ENCODE peak calls at places on chromosomes 2 and 18, in nine cellular contexts. One of them, this sample, is unnamed.
A peak's percentile ranks its signal among the peaks of the same experiment; 100 is the strongest.

GRCh38 chr2:59732861-59733603 is 820.4 kb downstream of the BCL11A start:
- DNase-seq in COR-L47: no peak
- DNase-seq in NCI-H69: no peak
- DNase-seq in psoas muscle: peak; percentile 47
- DNase-seq in activated naive CD8-positive, alpha-beta T cell treated with anti-CD3 and anti-CD28 coated beads, Interleukin-2, amount 50 U/mL, for 24 hours: no peak
- DNase-seq in GM04503: no peak
- DNase-seq in pulmonary artery endothelial cell: no peak
- DNase-seq in glomerular endothelial cell: no peak
- DNase-seq in head of caudate nucleus: no peak
- DNase-seq in this sample: no peak

GRCh38 chr2:44163782-44164181 is 4.9 kb upstream of the PPM1B start:
- DNase-seq in COR-L47: no peak
- DNase-seq in NCI-H69: no peak
- DNase-seq in psoas muscle: no peak
- DNase-seq in activated naive CD8-positive, alpha-beta T cell treated with anti-CD3 and anti-CD28 coated beads, Interleukin-2, amount 50 U/mL, for 24 hours: no peak
- DNase-seq in GM04503: no peak
- DNase-seq in pulmonary artery endothelial cell: no peak
- DNase-seq in glomerular endothelial cell: no peak
- DNase-seq in head of caudate nucleus: no peak
- DNase-seq in this sample: no peak

GRCh38 chr18:22681912-22682311 is 251.2 kb upstream of the RBBP8 start:
- DNase-seq in COR-L47: no peak
- DNase-seq in NCI-H69: no peak
- DNase-seq in psoas muscle: no peak
- DNase-seq in activated naive CD8-positive, alpha-beta T cell treated with anti-CD3 and anti-CD28 coated beads, Interleukin-2, amount 50 U/mL, for 24 hours: no peak
- DNase-seq in GM04503: no peak
- DNase-seq in pulmonary artery endothelial cell: no peak
- DNase-seq in glomerular endothelial cell: no peak
- DNase-seq in head of caudate nucleus: no peak
- DNase-seq in this sample: no peak

GRCh38 chr18:52370841-52371240 is 30.8 kb downstream of the DCC start:
- DNase-seq in COR-L47: no peak
- DNase-seq in NCI-H69: no peak
- DNase-seq in psoas muscle: no peak
- DNase-seq in activated naive CD8-positive, alpha-beta T cell treated with anti-CD3 and anti-CD28 coated beads, Interleukin-2, amount 50 U/mL, for 24 hours: no peak
- DNase-seq in GM04503: no peak
- DNase-seq in pulmonary artery endothelial cell: no peak
- DNase-seq in glomerular endothelial cell: no peak
- DNase-seq in head of caudate nucleus: no peak
- DNase-seq in this sample: no peak

GRCh38 chr2:170022692-170023091 is 155.3 kb upstream of the MYO3B start:
- DNase-seq in COR-L47: peak; percentile 45
- DNase-seq in NCI-H69: peak; percentile 86
- DNase-seq in psoas muscle: no peak
- DNase-seq in activated naive CD8-positive, alpha-beta T cell treated with anti-CD3 and anti-CD28 coated beads, Interleukin-2, amount 50 U/mL, for 24 hours: no peak
- DNase-seq in GM04503: peak; percentile 73
- DNase-seq in pulmonary artery endothelial cell: no peak
- DNase-seq in glomerular endothelial cell: no peak
- DNase-seq in head of caudate nucleus: no peak
- DNase-seq in this sample: peak; percentile 51

GRCh38 chr2:217826505-217826904 is 176.3 kb downstream of the TNS1 start:
- DNase-seq in COR-L47: no peak
- DNase-seq in NCI-H69: no peak
- DNase-seq in psoas muscle: peak; percentile 92
- DNase-seq in activated naive CD8-positive, alpha-beta T cell treated with anti-CD3 and anti-CD28 coated beads, Interleukin-2, amount 50 U/mL, for 24 hours: no peak
- DNase-seq in GM04503: no peak
- DNase-seq in pulmonary artery endothelial cell: no peak
- DNase-seq in glomerular endothelial cell: no peak
- DNase-seq in head of caudate nucleus: no peak
- DNase-seq in this sample: no peak

GRCh38 chr2:14773696-14774095 is 141.2 kb downstream of the LRATD1 start:
- DNase-seq in COR-L47: no peak
- DNase-seq in NCI-H69: no peak
- DNase-seq in psoas muscle: no peak
- DNase-seq in activated naive CD8-positive, alpha-beta T cell treated with anti-CD3 and anti-CD28 coated beads, Interleukin-2, amount 50 U/mL, for 24 hours: no peak
- DNase-seq in GM04503: no peak
- DNase-seq in pulmonary artery endothelial cell: no peak
- DNase-seq in glomerular endothelial cell: no peak
- DNase-seq in head of caudate nucleus: no peak
- DNase-seq in this sample: no peak

GRCh38 chr18:55455938-55456337 is 132.1 kb downstream of the TCF4 start:
- DNase-seq in COR-L47: no peak
- DNase-seq in NCI-H69: peak; percentile 77
- DNase-seq in psoas muscle: no peak
- DNase-seq in activated naive CD8-positive, alpha-beta T cell treated with anti-CD3 and anti-CD28 coated beads, Interleukin-2, amount 50 U/mL, for 24 hours: no peak
- DNase-seq in GM04503: no peak
- DNase-seq in pulmonary artery endothelial cell: no peak
- DNase-seq in glomerular endothelial cell: no peak
- DNase-seq in head of caudate nucleus: no peak
- DNase-seq in this sample: no peak

GRCh38 chr18:48715651-48716354 is 177.0 kb downstream of the CTIF start:
- DNase-seq in COR-L47: no peak
- DNase-seq in NCI-H69: no peak
- DNase-seq in psoas muscle: peak; percentile 58
- DNase-seq in activated naive CD8-positive, alpha-beta T cell treated with anti-CD3 and anti-CD28 coated beads, Interleukin-2, amount 50 U/mL, for 24 hours: no peak
- DNase-seq in GM04503: no peak
- DNase-seq in pulmonary artery endothelial cell: no peak
- DNase-seq in glomerular endothelial cell: no peak
- DNase-seq in head of caudate nucleus: peak; percentile 25
- DNase-seq in this sample: no peak

GRCh38 chr18:41873730-41874129 is 81.3 kb upstream of the PIK3C3 start:
- DNase-seq in COR-L47: no peak
- DNase-seq in NCI-H69: no peak
- DNase-seq in psoas muscle: no peak
- DNase-seq in activated naive CD8-positive, alpha-beta T cell treated with anti-CD3 and anti-CD28 coated beads, Interleukin-2, amount 50 U/mL, for 24 hours: no peak
- DNase-seq in GM04503: no peak
- DNase-seq in pulmonary artery endothelial cell: no peak
- DNase-seq in glomerular endothelial cell: no peak
- DNase-seq in head of caudate nucleus: no peak
- DNase-seq in this sample: no peak

GRCh38 chr2:217816396-217816869 is 186.4 kb downstream of the TNS1 start:
- DNase-seq in COR-L47: no peak
- DNase-seq in NCI-H69: no peak
- DNase-seq in psoas muscle: peak; percentile 79
- DNase-seq in activated naive CD8-positive, alpha-beta T cell treated with anti-CD3 and anti-CD28 coated beads, Interleukin-2, amount 50 U/mL, for 24 hours: no peak
- DNase-seq in GM04503: no peak
- DNase-seq in pulmonary artery endothelial cell: peak; percentile 77
- DNase-seq in glomerular endothelial cell: peak; percentile 78
- DNase-seq in head of caudate nucleus: no peak
- DNase-seq in this sample: no peak

GRCh38 chr18:9683418-9684396 is 24.4 kb upstream of the RAB31 start:
- DNase-seq in COR-L47: peak; percentile 25
- DNase-seq in NCI-H69: peak; percentile 98
- DNase-seq in psoas muscle: no peak
- DNase-seq in activated naive CD8-positive, alpha-beta T cell treated with anti-CD3 and anti-CD28 coated beads, Interleukin-2, amount 50 U/mL, for 24 hours: no peak
- DNase-seq in GM04503: no peak
- DNase-seq in pulmonary artery endothelial cell: no peak
- DNase-seq in glomerular endothelial cell: peak; percentile 29
- DNase-seq in head of caudate nucleus: no peak
- DNase-seq in this sample: peak; percentile 65

GRCh38 chr18:53416985-53417384 is 807.5 kb downstream of the MBD2 start:
- DNase-seq in COR-L47: no peak
- DNase-seq in NCI-H69: peak; percentile 71
- DNase-seq in psoas muscle: no peak
- DNase-seq in activated naive CD8-positive, alpha-beta T cell treated with anti-CD3 and anti-CD28 coated beads, Interleukin-2, amount 50 U/mL, for 24 hours: no peak
- DNase-seq in GM04503: no peak
- DNase-seq in pulmonary artery endothelial cell: no peak
- DNase-seq in glomerular endothelial cell: no peak
- DNase-seq in head of caudate nucleus: no peak
- DNase-seq in this sample: no peak

GRCh38 chr2:207015901-207016300 is 76.6 kb downstream of the CPO start:
- DNase-seq in COR-L47: no peak
- DNase-seq in NCI-H69: no peak
- DNase-seq in psoas muscle: no peak
- DNase-seq in activated naive CD8-positive, alpha-beta T cell treated with anti-CD3 and anti-CD28 coated beads, Interleukin-2, amount 50 U/mL, for 24 hours: no peak
- DNase-seq in GM04503: no peak
- DNase-seq in pulmonary artery endothelial cell: peak; percentile 32
- DNase-seq in glomerular endothelial cell: no peak
- DNase-seq in head of caudate nucleus: no peak
- DNase-seq in this sample: no peak

GRCh38 chr2:174428214-174428613 is 32.7 kb downstream of the SCRN3 start:
- DNase-seq in COR-L47: no peak
- DNase-seq in NCI-H69: no peak
- DNase-seq in psoas muscle: no peak
- DNase-seq in activated naive CD8-positive, alpha-beta T cell treated with anti-CD3 and anti-CD28 coated beads, Interleukin-2, amount 50 U/mL, for 24 hours: no peak
- DNase-seq in GM04503: no peak
- DNase-seq in pulmonary artery endothelial cell: no peak
- DNase-seq in glomerular endothelial cell: no peak
- DNase-seq in head of caudate nucleus: no peak
- DNase-seq in this sample: no peak

GRCh38 chr18:11857177-11857887 is 6.1 kb downstream of the CHMP1B start:
- DNase-seq in COR-L47: no peak
- DNase-seq in NCI-H69: peak; percentile 83
- DNase-seq in psoas muscle: peak; percentile 93
- DNase-seq in activated naive CD8-positive, alpha-beta T cell treated with anti-CD3 and anti-CD28 coated beads, Interleukin-2, amount 50 U/mL, for 24 hours: no peak
- DNase-seq in GM04503: peak; percentile 84
- DNase-seq in pulmonary artery endothelial cell: peak; percentile 80
- DNase-seq in glomerular endothelial cell: peak; percentile 88
- DNase-seq in head of caudate nucleus: peak; percentile 45
- DNase-seq in this sample: peak; percentile 100

GRCh38 chr2:196967126-196967525 is 40.6 kb upstream of the PGAP1 start:
- DNase-seq in COR-L47: no peak
- DNase-seq in NCI-H69: no peak
- DNase-seq in psoas muscle: no peak
- DNase-seq in activated naive CD8-positive, alpha-beta T cell treated with anti-CD3 and anti-CD28 coated beads, Interleukin-2, amount 50 U/mL, for 24 hours: no peak
- DNase-seq in GM04503: no peak
- DNase-seq in pulmonary artery endothelial cell: no peak
- DNase-seq in glomerular endothelial cell: no peak
- DNase-seq in head of caudate nucleus: no peak
- DNase-seq in this sample: peak; percentile 45

GRCh38 chr2:119264781-119265692 is 41.4 kb downstream of the STEAP3 start:
- DNase-seq in COR-L47: peak; percentile 53
- DNase-seq in NCI-H69: peak; percentile 58
- DNase-seq in psoas muscle: peak; percentile 68
- DNase-seq in activated naive CD8-positive, alpha-beta T cell treated with anti-CD3 and anti-CD28 coated beads, Interleukin-2, amount 50 U/mL, for 24 hours: peak; percentile 43
- DNase-seq in GM04503: no peak
- DNase-seq in pulmonary artery endothelial cell: no peak
- DNase-seq in glomerular endothelial cell: no peak
- DNase-seq in head of caudate nucleus: no peak
- DNase-seq in this sample: peak; percentile 48

GRCh38 chr2:105734762-105735538 is 9.8 kb upstream of the NCK2 start:
- DNase-seq in COR-L47: no peak
- DNase-seq in NCI-H69: no peak
- DNase-seq in psoas muscle: no peak
- DNase-seq in activated naive CD8-positive, alpha-beta T cell treated with anti-CD3 and anti-CD28 coated beads, Interleukin-2, amount 50 U/mL, for 24 hours: no peak
- DNase-seq in GM04503: peak; percentile 46
- DNase-seq in pulmonary artery endothelial cell: no peak
- DNase-seq in glomerular endothelial cell: no peak
- DNase-seq in head of caudate nucleus: no peak
- DNase-seq in this sample: peak; percentile 78

GRCh38 chr2:160753960-160754359 is 260.4 kb upstream of the RBMS1 start:
- DNase-seq in COR-L47: no peak
- DNase-seq in NCI-H69: no peak
- DNase-seq in psoas muscle: no peak
- DNase-seq in activated naive CD8-positive, alpha-beta T cell treated with anti-CD3 and anti-CD28 coated beads, Interleukin-2, amount 50 U/mL, for 24 hours: no peak
- DNase-seq in GM04503: no peak
- DNase-seq in pulmonary artery endothelial cell: no peak
- DNase-seq in glomerular endothelial cell: no peak
- DNase-seq in head of caudate nucleus: no peak
- DNase-seq in this sample: no peak

GRCh38 chr18:23668731-23669130 is 6.0 kb upstream of the ANKRD29 start:
- DNase-seq in COR-L47: peak; percentile 48
- DNase-seq in NCI-H69: peak; percentile 90
- DNase-seq in psoas muscle: no peak
- DNase-seq in activated naive CD8-positive, alpha-beta T cell treated with anti-CD3 and anti-CD28 coated beads, Interleukin-2, amount 50 U/mL, for 24 hours: no peak
- DNase-seq in GM04503: no peak
- DNase-seq in pulmonary artery endothelial cell: no peak
- DNase-seq in glomerular endothelial cell: no peak
- DNase-seq in head of caudate nucleus: no peak
- DNase-seq in this sample: no peak

GRCh38 chr2:104863585-104864279 is 9.8 kb downstream of the POU3F3 start:
- DNase-seq in COR-L47: no peak
- DNase-seq in NCI-H69: no peak
- DNase-seq in psoas muscle: no peak
- DNase-seq in activated naive CD8-positive, alpha-beta T cell treated with anti-CD3 and anti-CD28 coated beads, Interleukin-2, amount 50 U/mL, for 24 hours: no peak
- DNase-seq in GM04503: no peak
- DNase-seq in pulmonary artery endothelial cell: no peak
- DNase-seq in glomerular endothelial cell: no peak
- DNase-seq in head of caudate nucleus: no peak
- DNase-seq in this sample: no peak

GRCh38 chr2:222281495-222281894 is 17.3 kb downstream of the PAX3 start:
- DNase-seq in COR-L47: no peak
- DNase-seq in NCI-H69: no peak
- DNase-seq in psoas muscle: no peak
- DNase-seq in activated naive CD8-positive, alpha-beta T cell treated with anti-CD3 and anti-CD28 coated beads, Interleukin-2, amount 50 U/mL, for 24 hours: no peak
- DNase-seq in GM04503: no peak
- DNase-seq in pulmonary artery endothelial cell: no peak
- DNase-seq in glomerular endothelial cell: no peak
- DNase-seq in head of caudate nucleus: no peak
- DNase-seq in this sample: no peak

GRCh38 chr2:167581961-167582574 is 665.3 kb downstream of the STK39 start:
- DNase-seq in COR-L47: peak; percentile 63
- DNase-seq in NCI-H69: peak; percentile 43
- DNase-seq in psoas muscle: no peak
- DNase-seq in activated naive CD8-positive, alpha-beta T cell treated with anti-CD3 and anti-CD28 coated beads, Interleukin-2, amount 50 U/mL, for 24 hours: no peak
- DNase-seq in GM04503: no peak
- DNase-seq in pulmonary artery endothelial cell: no peak
- DNase-seq in glomerular endothelial cell: no peak
- DNase-seq in head of caudate nucleus: no peak
- DNase-seq in this sample: no peak

GRCh38 chr2:106885981-106886915 is at the start of gene ST6GAL2:
- DNase-seq in COR-L47: peak; percentile 61
- DNase-seq in NCI-H69: peak; percentile 80
- DNase-seq in psoas muscle: no peak
- DNase-seq in activated naive CD8-positive, alpha-beta T cell treated with anti-CD3 and anti-CD28 coated beads, Interleukin-2, amount 50 U/mL, for 24 hours: no peak
- DNase-seq in GM04503: no peak
- DNase-seq in pulmonary artery endothelial cell: no peak
- DNase-seq in glomerular endothelial cell: no peak
- DNase-seq in head of caudate nucleus: peak; percentile 82
- DNase-seq in this sample: no peak

GRCh38 chr18:44035554-44035953 is 645.1 kb upstream of the SETBP1 start:
- DNase-seq in COR-L47: no peak
- DNase-seq in NCI-H69: no peak
- DNase-seq in psoas muscle: no peak
- DNase-seq in activated naive CD8-positive, alpha-beta T cell treated with anti-CD3 and anti-CD28 coated beads, Interleukin-2, amount 50 U/mL, for 24 hours: no peak
- DNase-seq in GM04503: no peak
- DNase-seq in pulmonary artery endothelial cell: no peak
- DNase-seq in glomerular endothelial cell: no peak
- DNase-seq in head of caudate nucleus: no peak
- DNase-seq in this sample: no peak

GRCh38 chr18:2502394-2502793 is 68.9 kb downstream of the METTL4 start:
- DNase-seq in COR-L47: no peak
- DNase-seq in NCI-H69: no peak
- DNase-seq in psoas muscle: no peak
- DNase-seq in activated naive CD8-positive, alpha-beta T cell treated with anti-CD3 and anti-CD28 coated beads, Interleukin-2, amount 50 U/mL, for 24 hours: no peak
- DNase-seq in GM04503: no peak
- DNase-seq in pulmonary artery endothelial cell: no peak
- DNase-seq in glomerular endothelial cell: no peak
- DNase-seq in head of caudate nucleus: no peak
- DNase-seq in this sample: no peak

GRCh38 chr2:238915196-238915595 is 67.3 kb downstream of the TWIST2 start:
- DNase-seq in COR-L47: no peak
- DNase-seq in NCI-H69: no peak
- DNase-seq in psoas muscle: no peak
- DNase-seq in activated naive CD8-positive, alpha-beta T cell treated with anti-CD3 and anti-CD28 coated beads, Interleukin-2, amount 50 U/mL, for 24 hours: no peak
- DNase-seq in GM04503: no peak
- DNase-seq in pulmonary artery endothelial cell: no peak
- DNase-seq in glomerular endothelial cell: no peak
- DNase-seq in head of caudate nucleus: no peak
- DNase-seq in this sample: no peak

GRCh38 chr2:195600796-195601195 is 56.2 kb upstream of the SLC39A10 start:
- DNase-seq in COR-L47: no peak
- DNase-seq in NCI-H69: no peak
- DNase-seq in psoas muscle: no peak
- DNase-seq in activated naive CD8-positive, alpha-beta T cell treated with anti-CD3 and anti-CD28 coated beads, Interleukin-2, amount 50 U/mL, for 24 hours: no peak
- DNase-seq in GM04503: no peak
- DNase-seq in pulmonary artery endothelial cell: no peak
- DNase-seq in glomerular endothelial cell: no peak
- DNase-seq in head of caudate nucleus: no peak
- DNase-seq in this sample: peak; percentile 31

GRCh38 chr2:191653669-191654402 is 24.1 kb upstream of the NABP1 start:
- DNase-seq in COR-L47: no peak
- DNase-seq in NCI-H69: no peak
- DNase-seq in psoas muscle: no peak
- DNase-seq in activated naive CD8-positive, alpha-beta T cell treated with anti-CD3 and anti-CD28 coated beads, Interleukin-2, amount 50 U/mL, for 24 hours: no peak
- DNase-seq in GM04503: no peak
- DNase-seq in pulmonary artery endothelial cell: no peak
- DNase-seq in glomerular endothelial cell: no peak
- DNase-seq in head of caudate nucleus: no peak
- DNase-seq in this sample: no peak

GRCh38 chr2:149422337-149422990 is 92.1 kb downstream of the LYPD6 start:
- DNase-seq in COR-L47: no peak
- DNase-seq in NCI-H69: peak; percentile 3
- DNase-seq in psoas muscle: no peak
- DNase-seq in activated naive CD8-positive, alpha-beta T cell treated with anti-CD3 and anti-CD28 coated beads, Interleukin-2, amount 50 U/mL, for 24 hours: no peak
- DNase-seq in GM04503: peak; percentile 40
- DNase-seq in pulmonary artery endothelial cell: no peak
- DNase-seq in glomerular endothelial cell: no peak
- DNase-seq in head of caudate nucleus: no peak
- DNase-seq in this sample: peak; percentile 71